ENCODE peak calls at places on chromosomes 2 and 18, in six cellular contexts. U is activated CD4-positive, alpha-beta T cell treated with anti-CD3 and anti-CD28 coated beads for 48 hours; N is posterior vena cava; R is coronary artery; H is colonic mucosa; L is SHP77. W is an unnamed sample.
A peak's percentile ranks its signal among the peaks of the same experiment; 100 is the strongest.

GRCh38 chr2:147110317-147110716 is 734.5 kb upstream of the ACVR2A start:
- DNase-seq in U (no peak), N (no peak), R (no peak), H (no peak), L (no peak), W (peak; percentile 68)

GRCh38 chr2:217071416-217071815 is 211.6 kb upstream of the TNP1 start:
- DNase-seq in U (no peak), N (no peak), R (peak; percentile 41), H (no peak), L (no peak), W (no peak)

GRCh38 chr2:152627010-152627957 is 90.0 kb downstream of the PRPF40A start:
- DNase-seq in U (no peak), N (no peak), R (no peak), H (no peak), L (no peak), W (no peak)

GRCh38 chr2:173511357-173511756 is 156.7 kb downstream of the CDCA7 start:
- DNase-seq in U (no peak), N (no peak), R (no peak), H (no peak), L (no peak), W (no peak)

GRCh38 chr2:3647831-3648651 is 10.0 kb upstream of the ALLC start:
- DNase-seq in U (no peak), N (no peak), R (no peak), H (no peak), L (no peak), W (no peak)

GRCh38 chr18:10985689-10986088 is 163.7 kb downstream of the PIEZO2 start:
- DNase-seq in U (no peak), N (no peak), R (no peak), H (no peak), L (no peak), W (no peak)

GRCh38 chr18:74652392-74652988 is 54.8 kb downstream of the ZNF407 start:
- DNase-seq in U (no peak), N (no peak), R (no peak), H (no peak), L (peak; percentile 49), W (peak; percentile 45)

GRCh38 chr2:169933124-169933711 is 106.0 kb downstream of the UBR3 start:
- DNase-seq in U (no peak), N (no peak), R (no peak), H (no peak), L (no peak), W (peak; percentile 8)

GRCh38 chr2:23784971-23785370 is 142.0 kb downstream of the ATAD2B start:
- DNase-seq in U (no peak), N (no peak), R (no peak), H (no peak), L (no peak), W (no peak)

GRCh38 chr2:233976690-233977294 is 59.6 kb downstream of the TRPM8 start:
- DNase-seq in U (no peak), N (no peak), R (no peak), H (no peak), L (peak; percentile 3), W (peak; percentile 76)

GRCh38 chr18:48371854-48372598 is 37.2 kb downstream of the ZBTB7C start:
- DNase-seq in U (no peak), N (no peak), R (peak; percentile 31), H (no peak), L (no peak), W (no peak)

GRCh38 chr2:79512442-79513401 is at the start of gene CTNNA2:
- DNase-seq in U (peak; percentile 45), N (no peak), R (no peak), H (peak; percentile 33), L (peak; percentile 77), W (peak; percentile 4)

GRCh38 chr2:43637030-43637803 is at the start of gene PLEKHH2:
- DNase-seq in U (peak; percentile 94), N (peak; percentile 97), R (peak; percentile 95), H (peak; percentile 93), L (peak; percentile 60), W (peak; percentile 70)

GRCh38 chr2:23475036-23475435 is 90.1 kb downstream of the KLHL29 start:
- DNase-seq in U (no peak), N (no peak), R (no peak), H (no peak), L (no peak), W (no peak)

GRCh38 chr2:120431386-120432292 is 85.7 kb downstream of the INHBB start:
- DNase-seq in U (no peak), N (no peak), R (peak; percentile 65), H (no peak), L (no peak), W (no peak)

GRCh38 chr2:178392215-178392614 is 58.8 kb downstream of the PRKRA start:
- DNase-seq in U (no peak), N (no peak), R (no peak), H (no peak), L (no peak), W (no peak)

GRCh38 chr18:63410792-63411191 is 11.5 kb downstream of the VPS4B start:
- DNase-seq in U (no peak), N (no peak), R (no peak), H (peak; percentile 29), L (no peak), W (peak; percentile 38)

GRCh38 chr2:158214431-158214830 is 112.8 kb downstream of the UPP2 start:
- DNase-seq in U (no peak), N (no peak), R (no peak), H (no peak), L (no peak), W (no peak)

GRCh38 chr18:49901862-49902340 is 88.6 kb upstream of the ACAA2 start:
- DNase-seq in U (no peak), N (no peak), R (no peak), H (no peak), L (no peak), W (no peak)

GRCh38 chr18:8389391-8390340 is 219.6 kb upstream of the RAB12 start:
- DNase-seq in U (peak; percentile 61), N (peak; percentile 89), R (no peak), H (peak; percentile 69), L (peak; percentile 46), W (peak; percentile 74)

GRCh38 chr2:218648473-218649100 is 10.8 kb downstream of the ZNF142 start:
- DNase-seq in U (peak; percentile 65), N (no peak), R (no peak), H (peak; percentile 53), L (peak; percentile 37), W (peak; percentile 38)

GRCh38 chr2:134576478-134576877 is 142.3 kb downstream of the TMEM163 start:
- DNase-seq in U (no peak), N (no peak), R (no peak), H (no peak), L (no peak), W (no peak)

GRCh38 chr2:1715184-1716012 is 28.9 kb downstream of the PXDN start:
- DNase-seq in U (no peak), N (peak; percentile 80), R (no peak), H (no peak), L (peak; percentile 93), W (no peak)

GRCh38 chr2:114119846-114120348 is 230.0 kb downstream of the ACTR3 start:
- DNase-seq in U (no peak), N (no peak), R (no peak), H (no peak), L (no peak), W (no peak)

GRCh38 chr18:56217406-56217805 is 421.0 kb downstream of the TXNL1 start:
- DNase-seq in U (no peak), N (no peak), R (no peak), H (no peak), L (no peak), W (no peak)

GRCh38 chr2:219284501-219285347 is 5.6 kb downstream of the DNAJB2 start:
- DNase-seq in U (no peak), N (peak; percentile 80), R (no peak), H (no peak), L (no peak), W (no peak)

GRCh38 chr2:142100139-142100873 is 30.5 kb downstream of the LRP1B start:
- DNase-seq in U (no peak), N (no peak), R (no peak), H (no peak), L (no peak), W (no peak)

GRCh38 chr2:55408098-55408882 is 11.4 kb downstream of the CCDC88A start:
- DNase-seq in U (no peak), N (no peak), R (no peak), H (no peak), L (no peak), W (no peak)

GRCh38 chr2:36222485-36222884 is 133.1 kb upstream of the CRIM1 start:
- DNase-seq in U (no peak), N (no peak), R (no peak), H (no peak), L (no peak), W (no peak)

GRCh38 chr2:43469094-43469493 is 126.7 kb downstream of the THADA start:
- DNase-seq in U (no peak), N (no peak), R (no peak), H (no peak), L (no peak), W (no peak)

GRCh38 chr18:59509477-59510173 is 150.6 kb upstream of the LMAN1 start:
- DNase-seq in U (no peak), N (no peak), R (no peak), H (no peak), L (no peak), W (no peak)

GRCh38 chr2:160666019-160666676 is 172.5 kb upstream of the RBMS1 start:
- DNase-seq in U (no peak), N (no peak), R (no peak), H (no peak), L (no peak), W (peak; percentile 95)

GRCh38 chr18:62485684-62486083 is 37.1 kb upstream of the ZCCHC2 start:
- DNase-seq in U (peak; percentile 49), N (no peak), R (no peak), H (peak; percentile 36), L (peak; percentile 52), W (peak; percentile 56)

GRCh38 chr2:101464841-101465240 is 10.1 kb downstream of the RFX8 start:
- DNase-seq in U (no peak), N (no peak), R (no peak), H (no peak), L (no peak), W (no peak)

GRCh38 chr2:219099319-219099718 is 38.6 kb upstream of the IHH start:
- DNase-seq in U (no peak), N (no peak), R (no peak), H (no peak), L (no peak), W (no peak)

W was measured in astrocyte of the cerebellum.